ENCODE peak calls at places on chromosome 15, in eight cellular contexts. D is CD8-positive, alpha-beta T cell; K is pancreas; N is transverse colon; P is adrenal gland; U is BJ; F is AG04450; H is cardiac muscle cell. B is an unnamed sample.
A peak's percentile ranks its signal among the peaks of the same experiment; 100 is the strongest.

GRCh38 chr15:62644216-62644873 is 398.2 kb upstream of the TPM1 start:
- DNase-seq in D (no peak), K (no peak), N (no peak), P (no peak), U (no peak), F (no peak), H (no peak), B (no peak)

GRCh38 chr15:62477929-62478328 is 312.8 kb upstream of the C2CD4B start:
- DNase-seq in D (no peak), K (no peak), N (no peak), P (no peak), U (no peak), F (no peak), H (no peak), B (no peak)

GRCh38 chr15:101482526-101483371 is 6.8 kb downstream of the PCSK6 start:
- DNase-seq in D (no peak), K (no peak), N (peak; percentile 45), P (no peak), U (no peak), F (no peak), H (no peak), B (no peak)

GRCh38 chr15:80275946-80276345 is 23.9 kb upstream of the CTXND1 start:
- DNase-seq in D (no peak), K (no peak), N (no peak), P (no peak), U (no peak), F (no peak), H (peak; percentile 29), B (no peak)

GRCh38 chr15:99620178-99620577 is 54.4 kb downstream of the MEF2A start:
- DNase-seq in D (no peak), K (no peak), N (no peak), P (no peak), U (no peak), F (no peak), H (no peak), B (no peak)

GRCh38 chr15:100337422-100338044 is 4.2 kb downstream of the ADAMTS17 start:
- DNase-seq in D (no peak), K (no peak), N (no peak), P (no peak), U (no peak), F (no peak), H (no peak), B (no peak)

GRCh38 chr15:92930776-92931175 is 30.7 kb downstream of the CHD2 start:
- DNase-seq in D (no peak), K (no peak), N (no peak), P (no peak), U (peak; percentile 68), F (peak; percentile 71), H (peak; percentile 56), B (no peak)

GRCh38 chr15:41777421-41777973 is 3.2 kb downstream of the MAPKBP1 start:
- DNase-seq in D (no peak), K (no peak), N (no peak), P (no peak), U (no peak), F (no peak), H (no peak), B (no peak)

GRCh38 chr15:43939070-43939469 is 112.3 kb downstream of the WDR76 start:
- DNase-seq in D (no peak), K (no peak), N (peak; percentile 14), P (peak; percentile 36), U (no peak), F (no peak), H (peak; percentile 42), B (peak; percentile 44)

GRCh38 chr15:39474657-39475056 is 106.2 kb upstream of the THBS1 start:
- DNase-seq in D (no peak), K (no peak), N (no peak), P (no peak), U (no peak), F (no peak), H (peak; percentile 46), B (no peak)

GRCh38 chr15:64989331-64990167 is at the start of gene SPG21:
- DNase-seq in D (peak; percentile 77), K (peak; percentile 93), N (peak; percentile 95), P (peak; percentile 95), U (peak; percentile 46), F (peak; percentile 75), H (peak; percentile 98), B (peak; percentile 93)

GRCh38 chr15:25094519-25094918 is 139.7 kb downstream of the SNRPN start:
- DNase-seq in D (no peak), K (no peak), N (no peak), P (no peak), U (no peak), F (no peak), H (no peak), B (no peak)

GRCh38 chr15:38696120-38696727 is 131.6 kb upstream of the RASGRP1 start:
- DNase-seq in D (no peak), K (no peak), N (peak; percentile 50), P (no peak), U (no peak), F (no peak), H (peak; percentile 35), B (no peak)

GRCh38 chr15:80480909-80481308 is 76.7 kb downstream of the ARNT2 start:
- DNase-seq in D (no peak), K (no peak), N (peak; percentile 22), P (peak; percentile 67), U (peak; percentile 85), F (peak; percentile 74), H (peak; percentile 97), B (no peak)

GRCh38 chr15:89494941-89495637 is 1.3 kb downstream of the RHCG start:
- DNase-seq in D (no peak), K (no peak), N (peak; percentile 44), P (peak; percentile 19), U (no peak), F (no peak), H (peak; percentile 32), B (no peak)
- H3K27me3 ChIP-seq in D (peaks cover 13% of the 10 kb centered on the region), K (no peaks in the 10 kb centered on the region), N (peaks cover 82% of the 10 kb centered on the region), P (peaks cover 40% of the 10 kb centered on the region), U (peaks cover 36% of the 10 kb centered on the region), F (peaks cover 38% of the 10 kb centered on the region), H (peaks cover 55% of the 10 kb centered on the region), B (no peaks in the 10 kb centered on the region)

DNA sequence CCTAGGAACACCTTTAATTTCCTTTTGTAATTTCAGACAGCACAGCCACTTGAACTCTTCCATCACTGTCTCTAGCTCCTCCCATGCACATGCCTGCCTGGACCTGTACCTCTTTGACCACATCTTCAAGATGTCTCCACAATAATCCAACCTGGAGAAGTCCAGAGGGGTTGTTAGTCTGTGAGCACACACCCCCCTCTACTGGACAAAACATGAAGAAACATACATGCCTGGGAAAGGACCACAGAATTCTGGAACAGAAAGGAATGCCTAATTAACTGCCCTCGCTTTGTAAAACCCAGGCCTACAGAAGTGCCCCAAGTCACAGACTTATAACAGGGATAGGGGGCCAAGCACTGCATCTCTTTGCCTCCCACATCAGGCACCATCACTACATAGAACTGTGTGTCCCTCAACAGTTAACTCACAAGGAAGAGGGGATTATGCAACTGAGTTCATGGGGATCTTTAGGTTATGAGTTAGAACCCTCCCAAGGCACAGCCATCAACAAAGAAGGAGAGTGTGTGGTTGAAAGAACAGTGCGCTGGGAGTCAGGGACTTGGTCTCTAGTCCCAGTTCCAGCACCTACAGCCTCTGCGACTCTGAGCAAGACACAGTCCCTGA is 61.7 kb downstream of the FMN1 start:
- DNase-seq in D (no peak), K (no peak), N (peak; percentile 33), P (no peak), U (no peak), F (peak; percentile 61), H (peak; percentile 75), B (peak; percentile 51)
- TF ChIP-seq CTCF in D (peak; percentile 26), K (peak; percentile 27), N (peak; percentile 70), P (peak; percentile 47), U (peak; percentile 80), F (peak; percentile 89), H (peak; percentile 77), B (peak; percentile 78)

GRCh38 chr15:96586901-96587300 is 256.4 kb downstream of the NR2F2 start:
- DNase-seq in D (no peak), K (no peak), N (no peak), P (no peak), U (no peak), F (no peak), H (no peak), B (no peak)

GRCh38 chr15:96583671-96584070 is 253.2 kb downstream of the NR2F2 start:
- DNase-seq in D (no peak), K (no peak), N (no peak), P (no peak), U (no peak), F (no peak), H (no peak), B (no peak)

GRCh38 chr15:96582473-96582872 is 252.0 kb downstream of the NR2F2 start:
- DNase-seq in D (no peak), K (no peak), N (no peak), P (no peak), U (no peak), F (no peak), H (no peak), B (no peak)

GRCh38 chr15:96585634-96586386 is 255.3 kb downstream of the NR2F2 start:
- DNase-seq in D (no peak), K (no peak), N (no peak), P (peak; percentile 9), U (peak; percentile 1), F (no peak), H (peak; percentile 40), B (no peak)
- H3K27me3 ChIP-seq in D (no peaks in the 10 kb centered on the region), K (no peaks in the 10 kb centered on the region), N (no peaks in the 10 kb centered on the region), P (no peaks in the 10 kb centered on the region), U (peaks cover 2% of the 10 kb centered on the region), F (peaks cover 2% of the 10 kb centered on the region), H (peaks cover 4% of the 10 kb centered on the region), B (no peaks in the 10 kb centered on the region)

GRCh38 chr15:85828869-85829268 is 34.1 kb upstream of the KLHL25 start:
- DNase-seq in D (no peak), K (no peak), N (no peak), P (no peak), U (no peak), F (no peak), H (no peak), B (no peak)

GRCh38 chr15:85832389-85832788 is 37.7 kb upstream of the KLHL25 start:
- DNase-seq in D (no peak), K (no peak), N (no peak), P (no peak), U (no peak), F (no peak), H (no peak), B (no peak)

GRCh38 chr15:85834651-85835050 is 39.9 kb upstream of the KLHL25 start:
- DNase-seq in D (no peak), K (no peak), N (no peak), P (no peak), U (no peak), F (no peak), H (no peak), B (no peak)

GRCh38 chr15:85828026-85828597 is 33.4 kb upstream of the KLHL25 start:
- DNase-seq in D (no peak), K (no peak), N (no peak), P (no peak), U (no peak), F (no peak), H (no peak), B (no peak)

DNA sequence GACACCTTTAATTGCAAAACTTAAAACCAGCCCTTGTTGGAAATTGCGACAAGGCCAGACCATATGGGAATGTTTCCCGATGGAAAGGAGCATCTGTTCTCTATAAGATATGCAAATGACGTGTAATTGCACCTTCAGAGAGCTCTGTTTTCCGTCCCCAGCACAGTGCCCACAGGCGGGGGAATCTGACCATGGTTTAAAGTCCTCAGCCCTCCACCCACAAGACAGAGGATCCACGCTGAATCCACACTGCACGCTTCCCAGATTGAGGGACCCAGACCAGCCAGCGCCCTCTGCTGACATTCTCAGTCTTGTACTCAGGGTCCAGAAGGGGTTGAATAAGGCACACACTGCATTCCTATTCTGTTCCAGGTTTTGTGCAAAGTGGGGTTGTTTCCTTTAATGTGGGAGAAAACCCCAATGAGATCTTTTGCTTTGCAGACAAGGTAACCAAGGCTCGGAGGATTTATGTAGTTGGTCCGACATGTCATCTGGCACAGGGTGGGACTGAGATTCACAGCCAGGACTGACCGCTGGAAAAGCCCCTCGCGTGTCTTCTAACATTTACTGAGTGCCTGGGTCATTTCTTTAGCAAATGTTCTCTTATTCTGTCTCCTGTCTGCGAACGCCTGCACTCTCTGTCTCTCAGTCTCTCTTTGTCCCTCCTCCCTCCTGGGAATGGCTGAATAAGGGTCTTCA is 36.8 kb upstream of the KLHL25 start:
- DNase-seq in D (no peak), K (peak; percentile 54), N (peak; percentile 73), P (peak; percentile 81), U (no peak), F (no peak), H (peak; percentile 76), B (peak; percentile 58)
- TF ChIP-seq CTCF in D (no peak), K (peak; percentile 35), N (peak; percentile 58), P (peak; percentile 78), U (peak; percentile 84), F (peak; percentile 83), H (peak; percentile 84), B (peak; percentile 62)